ENCODE peak calls at places on chromosomes 16 and 17, in ten cellular contexts. V, Q, W, I, S, N, F, A, P and L are unnamed samples.

GRCh38 chr17:67440311-67441051 is 63.4 kb downstream of the PITPNC1 start:
- DNase-seq in N (no peak), P (no peak), F (no peak), S (no peak), I (no peak), W (no peak), A (no peak), Q (no peak), V (no peak), L (no peak)

GRCh38 chr17:1492249-1493206 is at the start of gene MYO1C:
- DNase-seq in F (no peak), A (peak), V (no peak), I (no peak), W (peak), Q (no peak), S (no peak), N (no peak), P (no peak), L (no peak)

GRCh38 chr16:58035356-58036170 is 10.0 kb downstream of the MMP15 start:
- DNase-seq in A (no peak), W (no peak), P (no peak), N (no peak), F (no peak), S (peak), Q (no peak), I (no peak), V (no peak), L (no peak)

GRCh38 chr17:2689411-2690164 is 22.0 kb downstream of the CLUH start:
- DNase-seq in N (peak), W (no peak), S (peak), F (no peak), V (no peak), I (no peak), Q (peak), P (no peak), A (no peak), L (no peak)

GRCh38 chr17:18246880-18247612 is 11.5 kb downstream of the FLII start:
- DNase-seq in I (no peak), Q (peak), S (peak), V (no peak), N (peak), P (no peak), W (peak), A (peak), F (no peak), L (no peak)

GRCh38 chr16:11500720-11501346 is 85.9 kb downstream of the LITAF start:
- DNase-seq in F (no peak), Q (no peak), I (no peak), P (no peak), W (no peak), S (no peak), V (no peak), N (no peak), A (no peak), L (no peak)

GRCh38 chr17:1237471-1237870 is 32.8 kb upstream of the BHLHA9 start:
- DNase-seq in Q (no peak), V (no peak), S (no peak), I (no peak), A (no peak), P (no peak), N (no peak), F (no peak), W (no peak), L (no peak)

GRCh38 chr16:31451681-31452351 is 7.5 kb upstream of the ARMC5 start:
- DNase-seq in F (peak), A (peak), W (peak), V (no peak), I (peak), S (peak), N (peak), Q (peak), P (peak), L (peak)

GRCh38 chr16:82133798-82134197 is 36.2 kb downstream of the MPHOSPH6 start:
- DNase-seq in Q (no peak), V (no peak), S (no peak), I (no peak), F (no peak), W (no peak), P (no peak), N (no peak), A (no peak), L (no peak)

GRCh38 chr17:47251421-47251940 is 2.1 kb upstream of the ITGB3 start:
- DNase-seq in I (no peak), F (no peak), V (no peak), Q (no peak), P (no peak), N (no peak), W (no peak), A (no peak), S (no peak), L (no peak)

GRCh38 chr16:69114976-69115355 is 9.5 kb downstream of the HAS3 start:
- DNase-seq in I (no peak), N (no peak), V (no peak), S (peak), W (no peak), P (no peak), A (no peak), Q (no peak), F (no peak), L (no peak)

GRCh38 chr16:3157229-3158013 is 22.6 kb downstream of the ZNF213 start:
- DNase-seq in F (peak), N (peak), Q (peak), V (peak), S (peak), A (peak), I (peak), P (no peak), W (peak), L (peak)

GRCh38 chr17:57493625-57494024 is 237.3 kb downstream of the MSI2 start:
- DNase-seq in W (no peak), I (no peak), P (no peak), Q (no peak), V (no peak), F (no peak), S (no peak), N (no peak), A (no peak), L (no peak)

GRCh38 chr16:67457611-67458010 is 23.3 kb downstream of the ATP6V0D1 start:
- DNase-seq in V (no peak), N (no peak), W (no peak), S (no peak), I (no peak), F (no peak), Q (no peak), A (no peak), P (no peak), L (no peak)

GRCh38 chr16:85724936-85725335 is 26.0 kb downstream of the C16orf74 start:
- DNase-seq in N (no peak), W (no peak), S (no peak), P (no peak), F (no peak), I (no peak), A (no peak), Q (no peak), V (no peak), L (no peak)

GRCh38 chr16:85729907-85730465 is 20.9 kb downstream of the C16orf74 start:
- DNase-seq in I (peak), V (no peak), Q (no peak), W (no peak), S (no peak), A (no peak), P (no peak), N (no peak), F (no peak), L (no peak)

GRCh38 chr16:85731179-85731578 is 19.7 kb downstream of the C16orf74 start:
- DNase-seq in F (no peak), S (no peak), I (no peak), Q (no peak), N (no peak), A (no peak), P (no peak), V (no peak), W (no peak), L (no peak)

GRCh38 chr16:85729452-85729851 is 21.4 kb downstream of the C16orf74 start:
- DNase-seq in N (no peak), A (no peak), S (no peak), P (no peak), I (no peak), V (no peak), Q (no peak), W (no peak), F (peak), L (no peak)

GRCh38 chr16:85728879-85729278 is 22.0 kb downstream of the C16orf74 start:
- DNase-seq in W (peak), S (no peak), I (no peak), V (no peak), A (no peak), P (no peak), Q (no peak), F (no peak), N (no peak), L (no peak)
- TF ChIP-seq CTCF in W (peak), S (no peak), I (no peak), V (peak), A (no peak), P (no peak), Q (no peak), F (no peak), N (no peak), L (no peak)

GRCh38 chr17:28274591-28275265 is 44.3 kb upstream of the TMEM97 start:
- DNase-seq in A (no peak), W (no peak), F (no peak), S (no peak), P (no peak), V (no peak), Q (no peak), N (no peak), I (no peak), L (no peak)
- H3K4me3 ChIP-seq in A (no peak), W (no peak), F (no peak), S (no peak), P (no peak), V (no peak), Q (no peak), N (no peak), I (no peak), L (no peak)

GRCh38 chr16:24069036-24069590 is 187.0 kb upstream of the CACNG3 start:
- DNase-seq in W (no peak), N (no peak), A (no peak), V (no peak), I (no peak), S (no peak), Q (no peak), F (no peak), P (no peak), L (no peak)

GRCh38 chr16:24071990-24072389 is 184.1 kb upstream of the CACNG3 start:
- DNase-seq in A (no peak), I (no peak), P (no peak), W (no peak), V (no peak), N (no peak), F (no peak), S (no peak), Q (no peak), L (no peak)

GRCh38 chr16:24073321-24073720 is 182.8 kb upstream of the CACNG3 start:
- DNase-seq in I (no peak), S (no peak), V (no peak), W (no peak), F (no peak), Q (no peak), N (no peak), A (no peak), P (no peak), L (no peak)

GRCh38 chr16:24074574-24074973 is 181.6 kb upstream of the CACNG3 start:
- DNase-seq in S (no peak), F (no peak), I (no peak), N (no peak), Q (no peak), V (no peak), W (no peak), P (no peak), A (no peak), L (no peak)

DNA sequence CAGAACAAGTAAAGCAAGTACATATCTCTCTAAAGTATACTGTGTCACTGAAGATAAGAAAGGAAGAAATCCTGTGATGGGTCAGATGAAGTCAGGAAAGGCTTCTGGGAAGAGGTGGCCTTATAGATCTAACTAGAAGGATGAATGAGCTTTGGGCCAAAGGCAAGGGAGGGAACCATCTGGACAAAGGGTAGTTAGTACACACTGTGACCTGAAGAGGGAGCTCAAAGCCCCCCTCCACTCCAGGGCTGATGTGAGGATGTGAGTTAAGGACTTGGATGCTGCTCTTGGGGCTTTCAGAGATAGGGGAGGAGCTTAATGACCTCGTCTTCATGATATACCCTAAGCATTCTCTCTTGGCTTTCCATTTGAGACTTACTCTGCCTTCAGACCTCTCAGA is 185.3 kb upstream of the CACNG3 start:
- DNase-seq in S (no peak), Q (peak), N (peak), V (no peak), P (no peak), I (peak), A (no peak), W (peak), F (peak), L (no peak)
- TF ChIP-seq CTCF in S (peak), Q (peak), N (peak), V (peak), P (peak), I (peak), A (no peak), W (peak), F (peak), L (peak)

GRCh38 chr16:35207059-35207999 is 1747.9 kb downstream of the TP53TG3F start:
- DNase-seq in W (no peak), N (no peak), A (no peak), Q (no peak), F (no peak), P (no peak), V (no peak), I (no peak), S (peak), L (no peak)
- H3K4me3 ChIP-seq in W (no peak), N (no peak), A (no peak), Q (no peak), F (no peak), P (no peak), V (no peak), I (no peak), S (no peak), L (no peak)

GRCh38 chr17:36703860-36704266 is 102.5 kb downstream of the MRM1 start:
- DNase-seq in W (peak), V (no peak), Q (peak), F (peak), N (peak), P (no peak), I (no peak), S (peak), A (peak), L (no peak)
- TF ChIP-seq CTCF in W (peak), V (no peak), Q (no peak), F (no peak), N (no peak), P (no peak), I (no peak), S (no peak), A (no peak), L (no peak)

GRCh38 chr16:80968386-80969113 is 38.1 kb downstream of the CMC2 start:
- DNase-seq in Q (peak), A (no peak), W (no peak), S (no peak), F (no peak), P (no peak), N (no peak), V (no peak), I (no peak), L (no peak)

GRCh38 chr16:80964351-80964750 is 42.3 kb downstream of the CMC2 start:
- DNase-seq in Q (no peak), S (no peak), W (no peak), V (no peak), F (no peak), N (no peak), P (no peak), A (no peak), I (no peak), L (no peak)

GRCh38 chr16:80958284-80958683 is 48.4 kb downstream of the CMC2 start:
- DNase-seq in S (no peak), V (no peak), N (no peak), A (no peak), I (no peak), Q (no peak), W (no peak), P (no peak), F (no peak), L (no peak)

GRCh38 chr16:80966617-80967016 is 40.1 kb downstream of the CMC2 start:
- DNase-seq in V (no peak), W (no peak), F (no peak), P (no peak), Q (no peak), S (no peak), N (no peak), I (no peak), A (no peak), L (no peak)

GRCh38 chr16:80962879-80963278 is 43.8 kb downstream of the CMC2 start:
- DNase-seq in S (no peak), F (no peak), V (no peak), A (no peak), Q (no peak), W (no peak), I (no peak), N (no peak), P (no peak), L (no peak)
- H3K4me3 ChIP-seq in S (no peak), F (no peak), V (no peak), A (no peak), Q (no peak), W (no peak), I (no peak), N (no peak), P (no peak), L (no peak)

GRCh38 chr17:75078097-75079022 is 9.4 kb upstream of the SLC16A5 start:
- DNase-seq in S (peak), F (peak), W (no peak), N (peak), V (no peak), I (no peak), A (no peak), Q (peak), P (no peak), L (no peak)

GRCh38 chr17:75075597-75076253 is 12.0 kb upstream of the SLC16A5 start:
- DNase-seq in S (no peak), N (no peak), W (no peak), I (no peak), F (no peak), V (no peak), A (no peak), P (no peak), Q (no peak), L (no peak)

GRCh38 chr17:75079023-75079373 is 8.8 kb upstream of the SLC16A5 start:
- DNase-seq in A (no peak), W (no peak), Q (no peak), S (no peak), F (no peak), I (no peak), N (no peak), P (no peak), V (no peak), L (no peak)

GRCh38 chr17:75077490-75078096 is 10.2 kb upstream of the SLC16A5 start:
- DNase-seq in F (no peak), N (peak), S (peak), A (peak), P (peak), I (no peak), Q (peak), V (no peak), W (no peak), L (no peak)

GRCh38 chr17:75077072-75077489 is 10.7 kb upstream of the SLC16A5 start:
- DNase-seq in W (no peak), V (no peak), I (no peak), P (no peak), S (no peak), F (no peak), Q (peak), N (no peak), A (no peak), L (no peak)
- TF ChIP-seq CTCF in W (no peak), V (no peak), I (no peak), P (no peak), S (no peak), F (no peak), Q (no peak), N (no peak), A (no peak), L (no peak)

GRCh38 chr17:79008666-79009387 is 737 bp downstream of the CANT1 start:
- DNase-seq in S (peak), W (no peak), P (no peak), A (peak), I (no peak), F (no peak), N (no peak), V (no peak), Q (peak), L (no peak)

GRCh38 chr17:79009397-79010303 is at the start of gene CANT1:
- DNase-seq in V (peak), Q (peak), W (peak), A (peak), F (peak), I (peak), P (no peak), N (peak), S (peak), L (no peak)

GRCh38 chr17:79006794-79007503 is 2.6 kb downstream of the CANT1 start:
- DNase-seq in P (no peak), Q (no peak), F (no peak), A (peak), V (no peak), I (no peak), S (peak), N (no peak), W (no peak), L (no peak)

GRCh38 chr17:79006001-79006400 is 3.6 kb downstream of the CANT1 start:
- DNase-seq in V (no peak), A (peak), S (peak), F (no peak), I (no peak), P (no peak), W (no peak), N (no peak), Q (no peak), L (no peak)

GRCh38 chr17:79007504-79008381 is 1.8 kb downstream of the CANT1 start:
- DNase-seq in F (no peak), S (peak), N (no peak), Q (peak), I (no peak), W (no peak), A (peak), V (no peak), P (no peak), L (no peak)
- H3K4me3 ChIP-seq in F (peak), S (peak), N (no peak), Q (no peak), I (no peak), W (no peak), A (no peak), V (no peak), P (no peak), L (peak)